ENCODE peak calls at places on chromosome 10, in six cellular contexts. M is ovary, V is kidney epithelial cell, B is body of pancreas, W is RWPE2, S is mesendoderm. U is an unnamed sample.

GRCh38 chr10:1241973-1242935 is 186.1 kb downstream of the WDR37 start:
- DNase-seq in M (no peak), V (no peak), B (no peak), W (no peak), S (no peak), U (no peak)

GRCh38 chr10:82378146-82378545 is 503.2 kb downstream of the NRG3 start:
- DNase-seq in M (no peak), V (peak; percentile 50), B (peak; percentile 71), W (no peak), S (no peak), U (peak; percentile 77)

GRCh38 chr10:32408690-32409089 is 37.2 kb upstream of the CCDC7 start:
- DNase-seq in M (no peak), V (no peak), B (no peak), W (no peak), S (no peak), U (no peak)

GRCh38 chr10:117924820-117925219 is 121.9 kb downstream of the RAB11FIP2 start:
- DNase-seq in M (no peak), V (no peak), B (no peak), W (no peak), S (no peak), U (no peak)

GRCh38 chr10:76456190-76456589 is 1024.8 kb downstream of the LRMDA start:
- DNase-seq in M (no peak), V (no peak), B (peak; percentile 21), W (no peak), S (no peak), U (peak; percentile 26)

GRCh38 chr10:97365761-97366351 is 31.3 kb upstream of the FRAT2 start:
- DNase-seq in M (no peak), V (no peak), B (no peak), W (no peak), S (no peak), U (no peak)

GRCh38 chr10:119535310-119535709 is 7.2 kb downstream of the RGS10 start:
- DNase-seq in M (no peak), V (no peak), B (no peak), W (no peak), S (no peak), U (no peak)

GRCh38 chr10:36209480-36209879 is 567.4 kb upstream of the FZD8 start:
- DNase-seq in M (no peak), V (no peak), B (no peak), W (no peak), S (no peak), U (no peak)

GRCh38 chr10:43204394-43204942 is 62.4 kb downstream of the RASGEF1A start:
- DNase-seq in M (peak; percentile 24), V (no peak), B (no peak), W (no peak), S (no peak), U (no peak)

GRCh38 chr10:95217476-95217875 is 23.4 kb downstream of the ACSM6 start:
- DNase-seq in M (no peak), V (no peak), B (no peak), W (no peak), S (no peak), U (no peak)

GRCh38 chr10:50740351-50740688 is 584 bp downstream of the ASAH2B start:
- DNase-seq in M (no peak), V (peak; percentile 42), B (peak; percentile 29), W (no peak), S (no peak), U (peak; percentile 49)

GRCh38 chr10:90398551-90398950 is 459.3 kb downstream of the HTR7 start:
- DNase-seq in M (no peak), V (no peak), B (no peak), W (no peak), S (no peak), U (no peak)

GRCh38 chr10:17038627-17039026 is 91.0 kb downstream of the CUBN start:
- DNase-seq in M (peak; percentile 68), V (no peak), B (peak; percentile 41), W (no peak), S (no peak), U (peak; percentile 64)

GRCh38 chr10:52226448-52226847 is 87.6 kb upstream of the DKK1 start:
- DNase-seq in M (no peak), V (no peak), B (no peak), W (no peak), S (no peak), U (no peak)

GRCh38 chr10:118971876-118972275 is 57.6 kb upstream of the NANOS1 start:
- DNase-seq in M (no peak), V (no peak), B (no peak), W (no peak), S (no peak), U (no peak)

GRCh38 chr10:12780634-12781601 is 220.6 kb downstream of the CCDC3 start:
- DNase-seq in M (no peak), V (no peak), B (peak; percentile 8), W (no peak), S (no peak), U (no peak)

GRCh38 chr10:86415583-86415982 is 49.0 kb upstream of the GRID1 start:
- DNase-seq in M (no peak), V (no peak), B (no peak), W (no peak), S (no peak), U (no peak)

GRCh38 chr10:92544296-92544695 is 29.6 kb downstream of the IDE start:
- DNase-seq in M (no peak), V (no peak), B (no peak), W (no peak), S (peak; percentile 40), U (no peak)

GRCh38 chr10:114821915-114822770 is 563 bp downstream of the FHIP2A start:
- DNase-seq in M (peak; percentile 64), V (no peak), B (peak; percentile 19), W (peak; percentile 42), S (peak; percentile 71), U (no peak)

GRCh38 chr10:77699080-77699645 is 61.6 kb upstream of the KCNMA1 start:
- DNase-seq in M (no peak), V (no peak), B (no peak), W (no peak), S (no peak), U (no peak)

GRCh38 chr10:19825690-19826089 is 9.5 kb downstream of the PLXDC2 start:
- DNase-seq in M (no peak), V (no peak), B (no peak), W (no peak), S (no peak), U (no peak)

GRCh38 chr10:76150886-76151288 is 719.5 kb downstream of the LRMDA start:
- DNase-seq in M (no peak), V (no peak), B (no peak), W (no peak), S (no peak), U (no peak)

GRCh38 chr10:96740579-96741281 is 20.4 kb upstream of the PIK3AP1 start:
- DNase-seq in M (no peak), V (no peak), B (peak; percentile 68), W (no peak), S (no peak), U (no peak)

GRCh38 chr10:48923763-48924162 is 15.9 kb downstream of the LRRC18 start:
- DNase-seq in M (no peak), V (no peak), B (no peak), W (no peak), S (no peak), U (no peak)

GRCh38 chr10:21284301-21284700 is 241.2 kb downstream of the SKIDA1 start:
- DNase-seq in M (no peak), V (no peak), B (no peak), W (no peak), S (no peak), U (no peak)

GRCh38 chr10:49228677-49229076 is 40.5 kb upstream of the TMEM273 start:
- DNase-seq in M (no peak), V (no peak), B (no peak), W (no peak), S (no peak), U (no peak)

GRCh38 chr10:53700227-53700626 is 927.6 kb upstream of the MBL2 start:
- DNase-seq in M (no peak), V (no peak), B (no peak), W (no peak), S (no peak), U (no peak)

GRCh38 chr10:113267616-113268015 is 285.2 kb upstream of the HABP2 start:
- DNase-seq in M (no peak), V (no peak), B (no peak), W (no peak), S (no peak), U (no peak)
- H3K4me3 ChIP-seq in M (no peak overlapping the region), V (no peak overlapping the region), B (no peak overlapping the region), W (no peak overlapping the region), S (no peak overlapping the region), U (no peak overlapping the region)

GRCh38 chr10:116039604-116040003 is 233.4 kb downstream of the GFRA1 start:
- DNase-seq in M (no peak), V (no peak), B (no peak), W (no peak), S (no peak), U (no peak)
- H3K4me3 ChIP-seq in M (no peak overlapping the region), V (no peak overlapping the region), B (no peak overlapping the region), W (no peak overlapping the region), S (no peak overlapping the region), U (no peak overlapping the region)

GRCh38 chr10:27995311-27995710 is 3.6 kb downstream of the ODAD2 start:
- DNase-seq in M (no peak), V (no peak), B (no peak), W (no peak), S (peak; percentile 27), U (no peak)

GRCh38 chr10:27998954-27999275 is at the start of gene ODAD2:
- DNase-seq in M (no peak), V (no peak), B (no peak), W (no peak), S (no peak), U (no peak)

GRCh38 chr10:27998178-27998953 is 513 bp downstream of the ODAD2 start:
- DNase-seq in M (peak; percentile 68), V (no peak), B (peak; percentile 5), W (peak; percentile 61), S (peak; percentile 67), U (no peak)

GRCh38 chr10:28001353-28001752 is 2.5 kb upstream of the ODAD2 start:
- DNase-seq in M (no peak), V (no peak), B (no peak), W (no peak), S (no peak), U (no peak)

DNA sequence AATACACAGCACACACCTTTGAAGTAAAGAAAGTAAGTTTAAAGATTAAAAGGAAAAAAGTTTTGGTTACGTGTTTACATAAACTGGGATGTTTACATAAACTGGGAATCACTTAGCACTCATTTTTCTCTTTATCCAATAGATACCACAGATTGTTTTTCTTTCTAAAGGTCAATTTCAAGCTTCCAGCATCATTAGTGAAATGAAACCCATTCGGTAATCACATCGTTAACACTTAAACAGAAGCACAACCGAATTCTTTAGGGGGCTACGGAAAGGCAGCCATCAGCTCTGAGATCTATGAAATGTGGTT is 1.1 kb downstream of the ODAD2 start:
- DNase-seq in M (no peak), V (no peak), B (no peak), W (no peak), S (peak; percentile 60), U (no peak)
- H3K4me3 ChIP-seq in M (peak overlapping the region; percentile 50), V (peak overlapping the region; percentile 66), B (no peak overlapping the region), W (peak overlapping the region; percentile 90), S (peak overlapping the region; percentile 77), U (peak overlapping the region; percentile 59)

DNA sequence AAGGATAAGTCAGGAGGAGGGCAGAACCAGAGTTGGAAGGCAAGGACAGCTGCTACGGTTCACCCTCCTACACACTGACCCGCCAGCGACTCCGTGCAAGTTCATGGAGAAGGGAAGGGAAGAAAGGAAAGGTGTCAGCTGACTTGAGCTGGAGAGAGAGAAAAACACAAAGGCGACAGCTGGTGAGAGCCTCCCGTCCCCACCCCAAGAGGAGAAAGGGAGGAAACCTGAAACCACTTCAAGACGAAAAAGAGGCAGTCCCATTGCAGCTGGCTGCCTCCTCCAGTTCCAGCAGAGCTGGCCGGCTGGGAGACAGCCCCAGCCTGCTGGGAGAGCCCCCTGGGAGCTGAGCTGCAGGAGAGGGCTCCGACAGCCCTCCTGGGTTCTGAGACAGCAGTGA is 75.2 kb downstream of the PARD3 start:
- DNase-seq in M (peak; percentile 79), V (peak; percentile 80), B (peak; percentile 59), W (no peak), S (peak; percentile 95), U (peak; percentile 83)
- H3K4me3 ChIP-seq in M (no peak overlapping the region), V (no peak overlapping the region), B (no peak overlapping the region), W (no peak overlapping the region), S (no peak overlapping the region), U (peak overlapping the region; percentile 15)

U was measured in skeletal muscle cell.